ENCODE peak calls at places on chromosomes 11 and 22, in seven cellular contexts. J, P, X, Y, M, R and D are unnamed samples.

GRCh38 chr11:209275-210121 is 2.0 kb downstream of the RIC8A start:
- DNase-seq in J (no peak), P (peak), X (no peak), Y (no peak), M (no peak), R (no peak), D (peak)

GRCh38 chr11:126416542-126417090 is 61.1 kb downstream of the ST3GAL4 start:
- DNase-seq in J (no peak), P (peak), X (peak), Y (peak), M (peak), R (peak), D (peak)

GRCh38 chr11:45210846-45211245 is 64.4 kb downstream of the PRDM11 start:
- DNase-seq in J (no peak), P (no peak), X (no peak), Y (no peak), M (no peak), R (no peak), D (no peak)

GRCh38 chr22:44828193-44828592 is 75.8 kb downstream of the ARHGAP8 start:
- DNase-seq in J (no peak), P (no peak), X (no peak), Y (no peak), M (no peak), R (no peak), D (no peak)

GRCh38 chr11:111502611-111503010 is 9.6 kb downstream of the BTG4 start:
- DNase-seq in J (no peak), P (no peak), X (no peak), Y (no peak), M (no peak), R (no peak), D (no peak)

GRCh38 chr11:11789735-11790369 is 51.9 kb upstream of the USP47 start:
- DNase-seq in J (no peak), P (no peak), X (no peak), Y (no peak), M (no peak), R (no peak), D (no peak)

GRCh38 chr11:111426615-111427014 is 47.5 kb upstream of the POU2AF1 start:
- DNase-seq in J (no peak), P (no peak), X (no peak), Y (no peak), M (no peak), R (no peak), D (no peak)

GRCh38 chr11:73141031-73141308 is 1.1 kb downstream of the FCHSD2 start:
- DNase-seq in J (no peak), P (peak), X (no peak), Y (no peak), M (peak), R (no peak), D (peak)

GRCh38 chr11:120168960-120169681 is 31.2 kb upstream of the TRIM29 start:
- DNase-seq in J (peak), P (peak), X (peak), Y (peak), M (peak), R (no peak), D (peak)

GRCh38 chr11:35036642-35037041 is 102.3 kb upstream of the CD44 start:
- DNase-seq in J (no peak), P (no peak), X (no peak), Y (no peak), M (no peak), R (no peak), D (no peak)

GRCh38 chr11:112724194-112724790 is 236.9 kb upstream of the NCAM1 start:
- DNase-seq in J (no peak), P (no peak), X (no peak), Y (no peak), M (no peak), R (no peak), D (no peak)

GRCh38 chr22:21102659-21103267 is 57.0 kb downstream of the LRRC74B start:
- DNase-seq in J (peak), P (peak), X (peak), Y (peak), M (peak), R (peak), D (peak)

GRCh38 chr11:111913031-111913861 is 712 bp downstream of the HSPB2 start:
- DNase-seq in J (no peak), P (no peak), X (no peak), Y (no peak), M (no peak), R (no peak), D (no peak)

GRCh38 chr11:15906481-15907035 is 449.8 kb downstream of the SOX6 start:
- DNase-seq in J (no peak), P (no peak), X (no peak), Y (no peak), M (no peak), R (no peak), D (peak)

GRCh38 chr22:40552070-40552469 is 84.4 kb downstream of the MRTFA start:
- DNase-seq in J (no peak), P (no peak), X (no peak), Y (no peak), M (no peak), R (no peak), D (no peak)

GRCh38 chr11:67345949-67346819 is 7.2 kb downstream of the POLD4 start:
- DNase-seq in J (no peak), P (no peak), X (no peak), Y (peak), M (no peak), R (peak), D (no peak)

GRCh38 chr11:24131698-24132097 is 365.2 kb upstream of the LUZP2 start:
- DNase-seq in J (no peak), P (no peak), X (no peak), Y (no peak), M (no peak), R (no peak), D (no peak)